ENCODE peak calls at places on chromosome 3, in ten cellular contexts. One of them, this sample, is unnamed.

GRCh38 chr3:72549819-72550581 is 298.2 kb downstream of the SHQ1 start:
- DNase-seq in transverse colon: no peak
- DNase-seq in psoas muscle: no peak
- DNase-seq in foreskin fibroblast: no peak
- DNase-seq in A549: no peak
- DNase-seq in fibroblast of pulmonary artery: no peak
- DNase-seq in nephron progenitor cell: no peak
- DNase-seq in AG09319: no peak
- DNase-seq in uterus: no peak
- DNase-seq in gastrocnemius medialis: no peak
- DNase-seq in this sample: no peak

GRCh38 chr3:175456496-175456895 is 597.4 kb downstream of the NAALADL2 start:
- DNase-seq in transverse colon: no peak
- DNase-seq in psoas muscle: no peak
- DNase-seq in foreskin fibroblast: peak; percentile 40
- DNase-seq in A549: no peak
- DNase-seq in fibroblast of pulmonary artery: peak; percentile 24
- DNase-seq in nephron progenitor cell: no peak
- DNase-seq in AG09319: no peak
- DNase-seq in uterus: no peak
- DNase-seq in gastrocnemius medialis: no peak
- DNase-seq in this sample: no peak

GRCh38 chr3:14145236-14145635 is 20.4 kb downstream of the TMEM43 start:
- DNase-seq in transverse colon: no peak
- DNase-seq in psoas muscle: no peak
- DNase-seq in foreskin fibroblast: peak; percentile 60
- DNase-seq in A549: no peak
- DNase-seq in fibroblast of pulmonary artery: peak; percentile 47
- DNase-seq in nephron progenitor cell: no peak
- DNase-seq in AG09319: no peak
- DNase-seq in uterus: no peak
- DNase-seq in gastrocnemius medialis: no peak
- DNase-seq in this sample: no peak

GRCh38 chr3:141242035-141242721 is 10.6 kb downstream of the PXYLP1 start:
- DNase-seq in transverse colon: no peak
- DNase-seq in psoas muscle: peak; percentile 68
- DNase-seq in foreskin fibroblast: peak; percentile 37
- DNase-seq in A549: no peak
- DNase-seq in fibroblast of pulmonary artery: peak; percentile 42
- DNase-seq in nephron progenitor cell: no peak
- DNase-seq in AG09319: no peak
- DNase-seq in uterus: no peak
- DNase-seq in gastrocnemius medialis: no peak
- DNase-seq in this sample: no peak

GRCh38 chr3:193794002-193794835 is 201.2 kb downstream of the OPA1 start:
- DNase-seq in transverse colon: no peak
- DNase-seq in psoas muscle: no peak
- DNase-seq in foreskin fibroblast: no peak
- DNase-seq in A549: no peak
- DNase-seq in fibroblast of pulmonary artery: peak; percentile 79
- DNase-seq in nephron progenitor cell: no peak
- DNase-seq in AG09319: no peak
- DNase-seq in uterus: no peak
- DNase-seq in gastrocnemius medialis: no peak
- DNase-seq in this sample: no peak

GRCh38 chr3:10635446-10636076 is 130.2 kb upstream of the ATP2B2 start:
- DNase-seq in transverse colon: no peak
- DNase-seq in psoas muscle: no peak
- DNase-seq in foreskin fibroblast: no peak
- DNase-seq in A549: no peak
- DNase-seq in fibroblast of pulmonary artery: no peak
- DNase-seq in nephron progenitor cell: no peak
- DNase-seq in AG09319: no peak
- DNase-seq in uterus: no peak
- DNase-seq in gastrocnemius medialis: no peak
- DNase-seq in this sample: no peak

GRCh38 chr3:41710646-41711388 is 251.1 kb downstream of the ULK4 start:
- DNase-seq in transverse colon: no peak
- DNase-seq in psoas muscle: peak; percentile 51
- DNase-seq in foreskin fibroblast: peak; percentile 78
- DNase-seq in A549: no peak
- DNase-seq in fibroblast of pulmonary artery: peak; percentile 66
- DNase-seq in nephron progenitor cell: peak; percentile 15
- DNase-seq in AG09319: peak; percentile 51
- DNase-seq in uterus: no peak
- DNase-seq in gastrocnemius medialis: no peak
- DNase-seq in this sample: no peak

GRCh38 chr3:67614195-67614594 is 40.2 kb downstream of the SUCLG2 start:
- DNase-seq in transverse colon: no peak
- DNase-seq in psoas muscle: no peak
- DNase-seq in foreskin fibroblast: no peak
- DNase-seq in A549: no peak
- DNase-seq in fibroblast of pulmonary artery: no peak
- DNase-seq in nephron progenitor cell: no peak
- DNase-seq in AG09319: no peak
- DNase-seq in uterus: no peak
- DNase-seq in gastrocnemius medialis: no peak
- DNase-seq in this sample: no peak

GRCh38 chr3:57826952-57827723 is 71.0 kb downstream of the SLMAP start:
- DNase-seq in transverse colon: no peak
- DNase-seq in psoas muscle: no peak
- DNase-seq in foreskin fibroblast: no peak
- DNase-seq in A549: no peak
- DNase-seq in fibroblast of pulmonary artery: no peak
- DNase-seq in nephron progenitor cell: no peak
- DNase-seq in AG09319: no peak
- DNase-seq in uterus: no peak
- DNase-seq in gastrocnemius medialis: no peak
- DNase-seq in this sample: no peak

GRCh38 chr3:57822686-57823085 is 66.6 kb downstream of the SLMAP start:
- DNase-seq in transverse colon: no peak
- DNase-seq in psoas muscle: no peak
- DNase-seq in foreskin fibroblast: no peak
- DNase-seq in A549: no peak
- DNase-seq in fibroblast of pulmonary artery: peak; percentile 28
- DNase-seq in nephron progenitor cell: no peak
- DNase-seq in AG09319: no peak
- DNase-seq in uterus: no peak
- DNase-seq in gastrocnemius medialis: no peak
- DNase-seq in this sample: no peak

GRCh38 chr3:57827757-57828156 is 71.6 kb downstream of the SLMAP start:
- DNase-seq in transverse colon: no peak
- DNase-seq in psoas muscle: no peak
- DNase-seq in foreskin fibroblast: no peak
- DNase-seq in A549: no peak
- DNase-seq in fibroblast of pulmonary artery: no peak
- DNase-seq in nephron progenitor cell: no peak
- DNase-seq in AG09319: no peak
- DNase-seq in uterus: no peak
- DNase-seq in gastrocnemius medialis: no peak
- DNase-seq in this sample: no peak

GRCh38 chr3:57825116-57825515 is 69.0 kb downstream of the SLMAP start:
- DNase-seq in transverse colon: no peak
- DNase-seq in psoas muscle: no peak
- DNase-seq in foreskin fibroblast: no peak
- DNase-seq in A549: no peak
- DNase-seq in fibroblast of pulmonary artery: no peak
- DNase-seq in nephron progenitor cell: no peak
- DNase-seq in AG09319: no peak
- DNase-seq in uterus: no peak
- DNase-seq in gastrocnemius medialis: no peak
- DNase-seq in this sample: no peak

DNA sequence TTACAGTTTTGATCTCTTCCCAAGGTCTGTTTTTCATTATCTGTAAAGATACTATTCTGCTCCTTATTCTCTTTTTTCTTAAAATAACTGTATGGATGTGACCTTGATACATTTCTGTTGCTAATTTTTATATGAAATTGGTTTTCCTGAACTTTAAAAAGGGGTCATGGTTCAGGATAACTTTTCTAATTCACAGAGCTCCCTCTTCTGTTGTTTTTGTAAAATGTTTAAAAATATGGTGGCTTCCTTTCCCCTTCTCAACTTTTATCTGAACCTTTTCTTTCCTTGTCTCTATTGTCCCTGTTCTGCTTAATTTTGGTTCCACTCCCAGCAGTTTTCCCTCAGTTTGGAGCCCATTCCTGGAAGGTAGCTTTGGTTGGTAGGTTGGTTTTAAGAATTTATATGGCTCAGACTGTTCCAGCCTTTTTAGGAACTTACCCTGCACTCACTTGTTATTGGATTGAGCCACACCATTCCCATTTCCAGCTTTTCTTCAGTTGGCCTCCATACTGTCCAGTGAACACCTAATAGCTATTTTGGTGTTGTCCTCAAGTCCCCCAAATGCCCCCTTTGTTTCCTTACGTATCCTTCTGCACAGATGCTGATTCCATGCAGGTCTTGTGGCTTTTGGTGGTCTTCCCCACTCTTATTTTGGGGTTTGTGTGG is 70.3 kb downstream of the SLMAP start:
- DNase-seq in transverse colon: no peak
- DNase-seq in psoas muscle: no peak
- DNase-seq in foreskin fibroblast: no peak
- DNase-seq in A549: no peak
- DNase-seq in fibroblast of pulmonary artery: peak; percentile 26
- DNase-seq in nephron progenitor cell: no peak
- DNase-seq in AG09319: peak; percentile 2
- DNase-seq in uterus: no peak
- DNase-seq in gastrocnemius medialis: no peak
- DNase-seq in this sample: no peak
- TF ChIP-seq CTCF in transverse colon: no peak
- TF ChIP-seq CTCF in psoas muscle: peak; percentile 13
- TF ChIP-seq CTCF in foreskin fibroblast: peak; percentile 5
- TF ChIP-seq CTCF in A549: peak; percentile 58
- TF ChIP-seq CTCF in fibroblast of pulmonary artery: peak; percentile 26
- TF ChIP-seq CTCF in nephron progenitor cell: no peak
- TF ChIP-seq CTCF in AG09319: peak; percentile 24
- TF ChIP-seq CTCF in uterus: no peak
- TF ChIP-seq CTCF in gastrocnemius medialis: no peak
- TF ChIP-seq CTCF in this sample: no peak

DNA sequence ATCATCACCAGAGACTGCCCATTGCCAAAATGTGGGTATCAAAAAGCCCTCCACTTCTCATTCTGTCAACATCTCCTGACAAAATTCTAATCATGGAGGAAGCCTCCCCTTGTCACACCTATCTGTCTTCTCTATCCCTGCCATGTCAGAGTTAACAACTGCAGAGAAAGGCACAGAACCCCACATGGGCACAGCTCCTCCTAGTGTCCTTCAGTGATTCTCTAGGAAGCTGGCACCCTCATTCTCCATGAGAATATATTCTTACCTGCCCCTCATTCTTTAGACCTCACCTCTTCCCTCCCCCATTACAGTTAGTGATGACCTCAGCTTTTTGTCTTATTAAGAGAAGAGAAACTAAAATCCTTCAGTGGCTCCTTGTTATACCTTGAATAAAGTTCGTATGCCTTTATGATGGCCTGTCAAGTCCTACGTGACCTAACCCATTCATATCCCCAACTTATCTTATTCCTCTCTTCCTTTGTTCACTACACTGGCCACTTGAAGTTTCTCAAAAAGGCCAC is 44.6 kb downstream of the NME9 start:
- DNase-seq in transverse colon: no peak
- DNase-seq in psoas muscle: no peak
- DNase-seq in foreskin fibroblast: no peak
- DNase-seq in A549: no peak
- DNase-seq in fibroblast of pulmonary artery: no peak
- DNase-seq in nephron progenitor cell: no peak
- DNase-seq in AG09319: no peak
- DNase-seq in uterus: no peak
- DNase-seq in gastrocnemius medialis: no peak
- DNase-seq in this sample: no peak
- TF ChIP-seq CTCF in transverse colon: no peak
- TF ChIP-seq CTCF in psoas muscle: no peak
- TF ChIP-seq CTCF in foreskin fibroblast: peak; percentile 4
- TF ChIP-seq CTCF in A549: no peak
- TF ChIP-seq CTCF in fibroblast of pulmonary artery: peak; percentile 21
- TF ChIP-seq CTCF in nephron progenitor cell: no peak
- TF ChIP-seq CTCF in AG09319: no peak
- TF ChIP-seq CTCF in uterus: no peak
- TF ChIP-seq CTCF in gastrocnemius medialis: no peak
- TF ChIP-seq CTCF in this sample: no peak

GRCh38 chr3:3666664-3667063 is 132.6 kb upstream of the LRRN1 start:
- DNase-seq in transverse colon: no peak
- DNase-seq in psoas muscle: no peak
- DNase-seq in foreskin fibroblast: no peak
- DNase-seq in A549: no peak
- DNase-seq in fibroblast of pulmonary artery: no peak
- DNase-seq in nephron progenitor cell: no peak
- DNase-seq in AG09319: no peak
- DNase-seq in uterus: no peak
- DNase-seq in gastrocnemius medialis: no peak
- DNase-seq in this sample: no peak

GRCh38 chr3:3664916-3665315 is 134.3 kb upstream of the LRRN1 start:
- DNase-seq in transverse colon: no peak
- DNase-seq in psoas muscle: no peak
- DNase-seq in foreskin fibroblast: no peak
- DNase-seq in A549: no peak
- DNase-seq in fibroblast of pulmonary artery: no peak
- DNase-seq in nephron progenitor cell: no peak
- DNase-seq in AG09319: no peak
- DNase-seq in uterus: no peak
- DNase-seq in gastrocnemius medialis: no peak
- DNase-seq in this sample: no peak

GRCh38 chr3:3662610-3663009 is 136.6 kb upstream of the LRRN1 start:
- DNase-seq in transverse colon: no peak
- DNase-seq in psoas muscle: no peak
- DNase-seq in foreskin fibroblast: no peak
- DNase-seq in A549: no peak
- DNase-seq in fibroblast of pulmonary artery: no peak
- DNase-seq in nephron progenitor cell: no peak
- DNase-seq in AG09319: no peak
- DNase-seq in uterus: no peak
- DNase-seq in gastrocnemius medialis: no peak
- DNase-seq in this sample: no peak

GRCh38 chr3:3665546-3665945 is 133.7 kb upstream of the LRRN1 start:
- DNase-seq in transverse colon: no peak
- DNase-seq in psoas muscle: no peak
- DNase-seq in foreskin fibroblast: no peak
- DNase-seq in A549: no peak
- DNase-seq in fibroblast of pulmonary artery: no peak
- DNase-seq in nephron progenitor cell: no peak
- DNase-seq in AG09319: no peak
- DNase-seq in uterus: no peak
- DNase-seq in gastrocnemius medialis: no peak
- DNase-seq in this sample: no peak

GRCh38 chr3:3665961-3666640 is 133.1 kb upstream of the LRRN1 start:
- DNase-seq in transverse colon: no peak
- DNase-seq in psoas muscle: peak; percentile 51
- DNase-seq in foreskin fibroblast: no peak
- DNase-seq in A549: no peak
- DNase-seq in fibroblast of pulmonary artery: no peak
- DNase-seq in nephron progenitor cell: no peak
- DNase-seq in AG09319: no peak
- DNase-seq in uterus: no peak
- DNase-seq in gastrocnemius medialis: no peak
- DNase-seq in this sample: no peak
- TF ChIP-seq CTCF in transverse colon: no peak
- TF ChIP-seq CTCF in psoas muscle: no peak
- TF ChIP-seq CTCF in foreskin fibroblast: no peak
- TF ChIP-seq CTCF in A549: no peak
- TF ChIP-seq CTCF in fibroblast of pulmonary artery: no peak
- TF ChIP-seq CTCF in nephron progenitor cell: no peak
- TF ChIP-seq CTCF in AG09319: no peak
- TF ChIP-seq CTCF in uterus: no peak
- TF ChIP-seq CTCF in gastrocnemius medialis: no peak
- TF ChIP-seq CTCF in this sample: no peak

GRCh38 chr3:186653984-186654383 is 11.8 kb upstream of the HRG start:
- DNase-seq in transverse colon: no peak
- DNase-seq in psoas muscle: no peak
- DNase-seq in foreskin fibroblast: no peak
- DNase-seq in A549: peak; percentile 15
- DNase-seq in fibroblast of pulmonary artery: peak; percentile 3
- DNase-seq in nephron progenitor cell: peak; percentile 42
- DNase-seq in AG09319: no peak
- DNase-seq in uterus: no peak
- DNase-seq in gastrocnemius medialis: no peak
- DNase-seq in this sample: peak; percentile 36
- TF ChIP-seq CTCF in transverse colon: no peak
- TF ChIP-seq CTCF in psoas muscle: no peak
- TF ChIP-seq CTCF in foreskin fibroblast: no peak
- TF ChIP-seq CTCF in A549: no peak
- TF ChIP-seq CTCF in fibroblast of pulmonary artery: no peak
- TF ChIP-seq CTCF in nephron progenitor cell: peak; percentile 18
- TF ChIP-seq CTCF in AG09319: no peak
- TF ChIP-seq CTCF in uterus: no peak
- TF ChIP-seq CTCF in gastrocnemius medialis: no peak
- TF ChIP-seq CTCF in this sample: peak; percentile 12